ENCODE peak calls at places on chromosome X, in eight cellular contexts. P is OCI-LY7, T is MM.1S, N is HCT116, B is GM23338, O is PC-3, F is GM23248, L is SK-N-SH. M is an unnamed sample.

GRCh38 chrX:63967541-63967940 is 182.5 kb upstream of the ARHGEF9 start:
- DNase-seq in P (no peak), T (no peak), N (no peak), B (no peak), O (no peak), F (peak; percentile 3), L (no peak), M (no peak)

GRCh38 chrX:115940888-115941332 is 229.6 kb upstream of the AGTR2 start:
- DNase-seq in P (peak; percentile 50), T (peak; percentile 84), N (no peak), B (peak; percentile 80), O (peak; percentile 81), F (peak; percentile 2), L (peak; percentile 78), M (no peak)

GRCh38 chrX:5236096-5236495 is 992.6 kb downstream of the NLGN4X start:
- DNase-seq in P (peak; percentile 11), T (peak; percentile 74), N (no peak), B (peak; percentile 39), O (peak; percentile 58), F (no peak), L (peak; percentile 8), M (peak; percentile 12)

GRCh38 chrX:71098302-71098701 is 2.7 kb downstream of the FOXO4 start:
- DNase-seq in P (peak; percentile 77), T (peak; percentile 55), N (peak; percentile 15), B (peak; percentile 32), O (peak; percentile 42), F (peak; percentile 55), L (peak; percentile 66), M (peak; percentile 63)

GRCh38 chrX:119417376-119417775 is 18.2 kb downstream of the SLC25A43 start:
- DNase-seq in P (no peak), T (no peak), N (no peak), B (no peak), O (no peak), F (no peak), L (no peak), M (no peak)

GRCh38 chrX:12648995-12649394 is 142.2 kb upstream of the PRPS2 start:
- DNase-seq in P (no peak), T (no peak), N (no peak), B (no peak), O (no peak), F (no peak), L (no peak), M (no peak)

GRCh38 chrX:153946910-153947769 is 2.7 kb upstream of the RENBP start:
- DNase-seq in P (peak; percentile 86), T (peak; percentile 83), N (peak; percentile 67), B (peak; percentile 86), O (peak; percentile 84), F (peak; percentile 87), L (peak; percentile 91), M (peak; percentile 85)

GRCh38 chrX:36961590-36961989 is 46.6 kb upstream of the FAM47C start:
- DNase-seq in P (no peak), T (no peak), N (peak; percentile 15), B (no peak), O (peak; percentile 17), F (no peak), L (no peak), M (no peak)

GRCh38 chrX:21658152-21658737 is at the start of gene KLHL34:
- DNase-seq in P (no peak), T (no peak), N (no peak), B (peak; percentile 42), O (no peak), F (peak; percentile 5), L (peak; percentile 14), M (no peak)

GRCh38 chrX:17550011-17550410 is 175.0 kb downstream of the NHS start:
- DNase-seq in P (no peak), T (no peak), N (no peak), B (no peak), O (no peak), F (no peak), L (no peak), M (no peak)

DNA sequence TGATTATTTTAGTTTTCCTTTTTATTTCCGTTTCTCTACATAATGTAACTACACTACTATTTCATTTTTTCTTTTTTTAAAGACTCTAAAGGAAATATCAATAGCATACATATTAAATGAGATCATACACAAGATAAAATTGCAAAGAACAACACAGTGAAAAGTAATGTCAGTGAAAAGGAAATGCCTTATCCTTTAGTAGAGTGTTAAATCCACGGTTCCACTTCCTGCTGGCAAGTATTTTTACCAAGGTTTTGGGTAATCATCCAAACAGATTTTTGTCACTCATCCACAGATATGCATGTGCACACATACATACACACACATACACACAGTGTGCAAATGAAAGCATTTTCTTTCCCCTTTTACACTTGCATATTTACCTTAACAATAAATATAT is 548.9 kb downstream of the PPP4R3C start:
- DNase-seq in P (no peak), T (no peak), N (no peak), B (no peak), O (no peak), F (peak; percentile 27), L (no peak), M (no peak)
- TF ChIP-seq EZH2phosphoT487 in P (no peak), T (no peak), N (no peak), B (no peak), O (no peak), F (no peak), L (no peak), M (no peak)

DNA sequence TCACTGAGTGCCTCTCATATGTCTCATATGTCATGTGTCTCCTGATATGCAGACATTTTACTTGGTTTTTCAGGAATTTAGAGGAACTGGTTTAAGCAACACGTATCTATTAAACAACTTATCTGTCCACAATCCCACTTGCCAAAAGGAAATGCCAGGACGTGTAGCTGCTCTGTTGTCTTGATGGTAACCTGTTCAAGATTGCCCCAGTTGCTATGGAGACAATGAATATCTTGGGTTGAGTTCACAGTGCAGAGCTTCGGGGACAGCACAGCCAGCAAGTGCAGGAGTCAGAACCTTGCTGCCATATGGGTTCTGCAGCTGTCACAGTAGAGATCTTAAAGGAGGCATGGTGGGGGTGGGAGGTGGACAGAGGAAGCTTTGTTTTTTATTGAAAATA is 28.7 kb upstream of the FAM9B start:
- DNase-seq in P (no peak), T (no peak), N (no peak), B (no peak), O (no peak), F (no peak), L (no peak), M (no peak)
- H2AFZ ChIP-seq in P (no peak overlapping the region), T (no peak overlapping the region), N (no peak overlapping the region), B (no peak overlapping the region), O (no peak overlapping the region), F (no peak overlapping the region), L (no peak overlapping the region), M (no peak overlapping the region)

GRCh38 chrX:133951098-133951497 is 34.3 kb downstream of the GPC3 start:
- DNase-seq in P (no peak), T (no peak), N (no peak), B (no peak), O (no peak), F (no peak), L (no peak), M (no peak)
- H3K9me2 ChIP-seq in P (no peaks in the 10 kb centered on the region), T (no peaks in the 10 kb centered on the region), N (no peaks in the 10 kb centered on the region), B (no peaks in the 10 kb centered on the region), O (no peaks in the 10 kb centered on the region), F (no peaks in the 10 kb centered on the region), L (no peaks in the 10 kb centered on the region), M (no peaks in the 10 kb centered on the region)

DNA sequence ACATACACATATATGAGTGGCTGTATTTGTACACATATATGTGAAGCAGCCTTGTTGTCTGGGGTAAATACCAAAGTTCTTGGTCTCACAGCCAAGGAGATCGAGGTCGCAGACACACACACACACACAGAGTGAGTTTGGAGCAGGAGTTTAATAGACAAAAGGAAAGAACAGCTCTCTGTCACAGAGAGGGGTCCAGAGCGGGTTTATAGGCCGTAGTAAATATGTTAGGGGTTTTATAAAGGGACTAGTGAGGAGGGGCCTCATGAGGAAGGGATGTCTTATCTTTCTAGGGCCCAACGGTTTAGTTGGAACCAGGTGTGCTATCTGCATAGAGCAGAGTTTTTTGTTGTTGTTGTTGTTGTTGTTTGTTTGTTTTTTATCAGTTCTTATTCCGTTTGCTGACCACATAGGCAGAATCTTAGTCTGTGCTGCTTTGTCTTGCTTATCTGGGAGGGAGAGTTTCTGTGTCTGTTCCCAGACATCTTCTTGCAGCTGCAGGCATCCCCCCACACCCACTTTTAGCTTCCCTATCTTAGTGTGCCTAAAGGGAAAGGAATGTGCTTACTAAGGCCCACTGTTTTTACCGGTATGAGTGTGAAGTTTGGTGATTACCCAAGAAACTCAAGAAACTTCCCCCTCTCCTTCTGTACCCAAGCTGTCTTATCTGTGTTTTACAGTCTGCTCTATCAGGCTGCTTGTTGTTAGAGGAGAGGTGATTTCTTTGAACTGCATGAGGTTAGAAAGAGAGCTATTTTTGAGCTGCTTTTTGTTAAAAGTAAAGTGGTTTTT is 91.9 kb downstream of the TENT5D start:
- DNase-seq in P (no peak), T (peak; percentile 10), N (no peak), B (peak; percentile 21), O (peak; percentile 25), F (peak; percentile 0), L (no peak), M (peak; percentile 54)
- TF ChIP-seq EZH2phosphoT487 in P (no peak), T (no peak), N (no peak), B (no peak), O (no peak), F (no peak), L (no peak), M (no peak)

DNA sequence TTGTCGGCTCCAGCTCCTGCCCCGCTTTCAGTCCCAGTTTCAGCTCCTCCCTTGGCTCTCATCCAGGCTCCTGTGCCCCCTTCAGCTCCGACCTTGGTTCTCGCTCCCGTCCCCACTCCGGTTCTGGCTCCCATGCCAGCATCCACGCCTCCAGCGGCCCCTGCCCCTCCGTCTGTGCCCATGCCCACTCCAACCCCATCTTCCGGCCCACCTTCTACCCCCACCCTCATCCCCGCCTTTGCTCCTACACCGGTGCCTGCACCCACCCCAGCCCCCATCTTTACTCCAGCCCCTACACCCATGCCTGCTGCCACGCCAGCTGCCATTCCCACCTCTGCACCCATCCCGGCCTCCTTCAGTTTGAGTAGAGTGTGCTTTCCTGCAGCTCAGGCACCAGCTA is 31.2 kb downstream of the BCORL1 start:
- DNase-seq in P (no peak), T (no peak), N (no peak), B (no peak), O (no peak), F (no peak), L (no peak), M (no peak)
- H2AFZ ChIP-seq in P (no peak overlapping the region), T (no peak overlapping the region), N (no peak overlapping the region), B (no peak overlapping the region), O (no peak overlapping the region), F (no peak overlapping the region), L (no peak overlapping the region), M (no peak overlapping the region)

GRCh38 chrX:25597561-25597960 is 540.6 kb upstream of the MAGEB18 start:
- DNase-seq in P (no peak), T (no peak), N (no peak), B (no peak), O (no peak), F (no peak), L (no peak), M (no peak)
- H3K9me2 ChIP-seq in P (no peaks in the 10 kb centered on the region), T (no peaks in the 10 kb centered on the region), N (no peaks in the 10 kb centered on the region), B (no peaks in the 10 kb centered on the region), O (no peaks in the 10 kb centered on the region), F (no peaks in the 10 kb centered on the region), L (no peaks in the 10 kb centered on the region), M (no peaks in the 10 kb centered on the region)

GRCh38 chrX:7068939-7069367 is 78.6 kb upstream of the STS start:
- DNase-seq in P (peak; percentile 42), T (no peak), N (no peak), B (peak; percentile 44), O (no peak), F (peak; percentile 3), L (peak; percentile 65), M (no peak)
- TF ChIP-seq EZH2phosphoT487 in P (no peak), T (no peak), N (no peak), B (no peak), O (no peak), F (no peak), L (no peak), M (no peak)

M was measured in hepatocyte.